ENCODE peak calls at places on chromosomes 12 and 14, in nine cellular contexts. One of them, this sample, is unnamed.

GRCh38 chr12:6829532-6830220 is 1.5 kb downstream of the P3H3 start:
- DNase-seq in putamen: no peak
- DNase-seq in lower leg skin: peak; percentile 87
- DNase-seq in amniotic stem cell: peak; percentile 55
- DNase-seq in AG09319: no peak
- DNase-seq in lung microvascular endothelial cell: no peak
- DNase-seq in iPS-NIHi11: peak; percentile 59
- DNase-seq in stimulated activated CD4-positive, alpha-beta T cell treated with anti-CD3 and anti-CD28 coated beads, TNF-alpha, amount 100 ng/mL, for 48 hours: no peak
- DNase-seq in GDM1: no peak
- DNase-seq in this sample: peak; percentile 54

GRCh38 chr14:75689012-75689411 is 28.0 kb downstream of the TTLL5 start:
- DNase-seq in putamen: no peak
- DNase-seq in lower leg skin: no peak
- DNase-seq in amniotic stem cell: no peak
- DNase-seq in AG09319: peak; percentile 36
- DNase-seq in lung microvascular endothelial cell: no peak
- DNase-seq in iPS-NIHi11: no peak
- DNase-seq in stimulated activated CD4-positive, alpha-beta T cell treated with anti-CD3 and anti-CD28 coated beads, TNF-alpha, amount 100 ng/mL, for 48 hours: no peak
- DNase-seq in GDM1: no peak
- DNase-seq in this sample: no peak

GRCh38 chr12:29944269-29945000 is 160.7 kb upstream of the TMTC1 start:
- DNase-seq in putamen: no peak
- DNase-seq in lower leg skin: no peak
- DNase-seq in amniotic stem cell: no peak
- DNase-seq in AG09319: no peak
- DNase-seq in lung microvascular endothelial cell: no peak
- DNase-seq in iPS-NIHi11: no peak
- DNase-seq in stimulated activated CD4-positive, alpha-beta T cell treated with anti-CD3 and anti-CD28 coated beads, TNF-alpha, amount 100 ng/mL, for 48 hours: no peak
- DNase-seq in GDM1: no peak
- DNase-seq in this sample: no peak

GRCh38 chr12:1935700-1936378 is 17.4 kb upstream of the CACNA2D4 start:
- DNase-seq in putamen: peak; percentile 71
- DNase-seq in lower leg skin: no peak
- DNase-seq in amniotic stem cell: no peak
- DNase-seq in AG09319: no peak
- DNase-seq in lung microvascular endothelial cell: no peak
- DNase-seq in iPS-NIHi11: no peak
- DNase-seq in stimulated activated CD4-positive, alpha-beta T cell treated with anti-CD3 and anti-CD28 coated beads, TNF-alpha, amount 100 ng/mL, for 48 hours: no peak
- DNase-seq in GDM1: no peak
- DNase-seq in this sample: no peak

GRCh38 chr12:57479043-57479375 is 657 bp downstream of the ARHGAP9 start:
- DNase-seq in putamen: no peak
- DNase-seq in lower leg skin: no peak
- DNase-seq in amniotic stem cell: no peak
- DNase-seq in AG09319: no peak
- DNase-seq in lung microvascular endothelial cell: no peak
- DNase-seq in iPS-NIHi11: no peak
- DNase-seq in stimulated activated CD4-positive, alpha-beta T cell treated with anti-CD3 and anti-CD28 coated beads, TNF-alpha, amount 100 ng/mL, for 48 hours: no peak
- DNase-seq in GDM1: no peak
- DNase-seq in this sample: no peak

GRCh38 chr12:101552277-101552676 is 42.5 kb upstream of the MYBPC1 start:
- DNase-seq in putamen: no peak
- DNase-seq in lower leg skin: no peak
- DNase-seq in amniotic stem cell: no peak
- DNase-seq in AG09319: peak; percentile 15
- DNase-seq in lung microvascular endothelial cell: no peak
- DNase-seq in iPS-NIHi11: no peak
- DNase-seq in stimulated activated CD4-positive, alpha-beta T cell treated with anti-CD3 and anti-CD28 coated beads, TNF-alpha, amount 100 ng/mL, for 48 hours: no peak
- DNase-seq in GDM1: no peak
- DNase-seq in this sample: peak; percentile 69

GRCh38 chr14:52023518-52023917 is 34.2 kb downstream of the RTRAF start:
- DNase-seq in putamen: no peak
- DNase-seq in lower leg skin: no peak
- DNase-seq in amniotic stem cell: peak; percentile 49
- DNase-seq in AG09319: peak; percentile 47
- DNase-seq in lung microvascular endothelial cell: no peak
- DNase-seq in iPS-NIHi11: no peak
- DNase-seq in stimulated activated CD4-positive, alpha-beta T cell treated with anti-CD3 and anti-CD28 coated beads, TNF-alpha, amount 100 ng/mL, for 48 hours: no peak
- DNase-seq in GDM1: no peak
- DNase-seq in this sample: peak; percentile 86

GRCh38 chr14:22560638-22561365 is 28.2 kb downstream of the DAD1 start:
- DNase-seq in putamen: no peak
- DNase-seq in lower leg skin: no peak
- DNase-seq in amniotic stem cell: no peak
- DNase-seq in AG09319: no peak
- DNase-seq in lung microvascular endothelial cell: no peak
- DNase-seq in iPS-NIHi11: no peak
- DNase-seq in stimulated activated CD4-positive, alpha-beta T cell treated with anti-CD3 and anti-CD28 coated beads, TNF-alpha, amount 100 ng/mL, for 48 hours: no peak
- DNase-seq in GDM1: peak; percentile 10
- DNase-seq in this sample: no peak

GRCh38 chr12:112473056-112473455 is 54.3 kb downstream of the PTPN11 start:
- DNase-seq in putamen: no peak
- DNase-seq in lower leg skin: no peak
- DNase-seq in amniotic stem cell: no peak
- DNase-seq in AG09319: no peak
- DNase-seq in lung microvascular endothelial cell: peak; percentile 11
- DNase-seq in iPS-NIHi11: peak; percentile 47
- DNase-seq in stimulated activated CD4-positive, alpha-beta T cell treated with anti-CD3 and anti-CD28 coated beads, TNF-alpha, amount 100 ng/mL, for 48 hours: no peak
- DNase-seq in GDM1: no peak
- DNase-seq in this sample: peak; percentile 11

GRCh38 chr14:81323621-81324400 is 76.3 kb downstream of the STON2 start:
- DNase-seq in putamen: no peak
- DNase-seq in lower leg skin: no peak
- DNase-seq in amniotic stem cell: no peak
- DNase-seq in AG09319: no peak
- DNase-seq in lung microvascular endothelial cell: no peak
- DNase-seq in iPS-NIHi11: peak; percentile 79
- DNase-seq in stimulated activated CD4-positive, alpha-beta T cell treated with anti-CD3 and anti-CD28 coated beads, TNF-alpha, amount 100 ng/mL, for 48 hours: no peak
- DNase-seq in GDM1: no peak
- DNase-seq in this sample: no peak

GRCh38 chr12:67034110-67034879 is 234.9 kb upstream of the CAND1 start:
- DNase-seq in putamen: no peak
- DNase-seq in lower leg skin: no peak
- DNase-seq in amniotic stem cell: no peak
- DNase-seq in AG09319: no peak
- DNase-seq in lung microvascular endothelial cell: no peak
- DNase-seq in iPS-NIHi11: no peak
- DNase-seq in stimulated activated CD4-positive, alpha-beta T cell treated with anti-CD3 and anti-CD28 coated beads, TNF-alpha, amount 100 ng/mL, for 48 hours: no peak
- DNase-seq in GDM1: no peak
- DNase-seq in this sample: no peak

GRCh38 chr12:77124767-77125166 is 59.4 kb upstream of the E2F7 start:
- DNase-seq in putamen: no peak
- DNase-seq in lower leg skin: no peak
- DNase-seq in amniotic stem cell: no peak
- DNase-seq in AG09319: no peak
- DNase-seq in lung microvascular endothelial cell: no peak
- DNase-seq in iPS-NIHi11: no peak
- DNase-seq in stimulated activated CD4-positive, alpha-beta T cell treated with anti-CD3 and anti-CD28 coated beads, TNF-alpha, amount 100 ng/mL, for 48 hours: no peak
- DNase-seq in GDM1: no peak
- DNase-seq in this sample: peak; percentile 42

GRCh38 chr12:88142610-88142991 is 494 bp downstream of the TMTC3 start:
- DNase-seq in putamen: peak; percentile 8
- DNase-seq in lower leg skin: peak; percentile 88
- DNase-seq in amniotic stem cell: no peak
- DNase-seq in AG09319: no peak
- DNase-seq in lung microvascular endothelial cell: peak; percentile 3
- DNase-seq in iPS-NIHi11: peak; percentile 14
- DNase-seq in stimulated activated CD4-positive, alpha-beta T cell treated with anti-CD3 and anti-CD28 coated beads, TNF-alpha, amount 100 ng/mL, for 48 hours: peak; percentile 8
- DNase-seq in GDM1: no peak
- DNase-seq in this sample: peak; percentile 20

GRCh38 chr12:53255993-53256392 is 12.1 kb upstream of the ESPL1 start:
- DNase-seq in putamen: no peak
- DNase-seq in lower leg skin: no peak
- DNase-seq in amniotic stem cell: no peak
- DNase-seq in AG09319: no peak
- DNase-seq in lung microvascular endothelial cell: no peak
- DNase-seq in iPS-NIHi11: no peak
- DNase-seq in stimulated activated CD4-positive, alpha-beta T cell treated with anti-CD3 and anti-CD28 coated beads, TNF-alpha, amount 100 ng/mL, for 48 hours: no peak
- DNase-seq in GDM1: peak; percentile 34
- DNase-seq in this sample: no peak